ENCODE peak calls at places on chromosomes 5 and 9, in five cellular contexts. G, C, H, Y and M are unnamed samples.

GRCh38 chr9:119955276-119955675 is 586.0 kb upstream of the BRINP1 start:
- DNase-seq in G (no peak), C (no peak), H (no peak), Y (no peak), M (no peak)

GRCh38 chr5:109315245-109315644 is 94.5 kb downstream of the PJA2 start:
- DNase-seq in G (no peak), C (no peak), H (no peak), Y (no peak), M (no peak)

GRCh38 chr5:117982691-117983090 is 1005.7 kb downstream of the DTWD2 start:
- DNase-seq in G (no peak), C (no peak), H (no peak), Y (no peak), M (no peak)

GRCh38 chr9:83920469-83920941 is 727 bp downstream of the KIF27 start:
- DNase-seq in G (peak), C (peak), H (no peak), Y (no peak), M (no peak)

GRCh38 chr9:21995652-21996275 is 1.2 kb downstream of the CDKN2B-AS1 start:
- DNase-seq in G (peak), C (no peak), H (no peak), Y (no peak), M (peak)

GRCh38 chr5:28557114-28557513 is 1518.7 kb upstream of the CDH9 start:
- DNase-seq in G (no peak), C (no peak), H (no peak), Y (no peak), M (no peak)

GRCh38 chr5:131212471-131213021 is 41.8 kb downstream of the LYRM7 start:
- DNase-seq in G (no peak), C (no peak), H (no peak), Y (no peak), M (no peak)

GRCh38 chr5:138663561-138663960 is 88.4 kb upstream of the HSPA9 start:
- DNase-seq in G (no peak), C (no peak), H (no peak), Y (no peak), M (no peak)

GRCh38 chr5:116842514-116842924 is 267.9 kb upstream of the SEMA6A start:
- DNase-seq in G (no peak), C (no peak), H (no peak), Y (no peak), M (no peak)

GRCh38 chr5:179170606-179171005 is 110.4 kb downstream of the ZNF354C start:
- DNase-seq in G (no peak), C (no peak), H (no peak), Y (no peak), M (no peak)

GRCh38 chr5:132022737-132023136 is 11.3 kb upstream of the ACSL6 start:
- DNase-seq in G (no peak), C (no peak), H (no peak), Y (peak), M (no peak)

GRCh38 chr9:33619666-33620404 is 95.8 kb downstream of the ANKRD18B start:
- DNase-seq in G (peak), C (peak), H (no peak), Y (peak), M (no peak)

GRCh38 chr5:79512692-79513518 is 1.0 kb downstream of the HOMER1 start:
- DNase-seq in G (peak), C (no peak), H (no peak), Y (peak), M (no peak)

GRCh38 chr9:121765021-121765950 is 113.9 kb downstream of the DAB2IP start:
- DNase-seq in G (peak), C (no peak), H (no peak), Y (peak), M (no peak)

GRCh38 chr5:79047199-79047598 is 22.3 kb downstream of the DMGDH start:
- DNase-seq in G (no peak), C (no peak), H (no peak), Y (no peak), M (no peak)

GRCh38 chr5:56409331-56410190 is 176.4 kb upstream of the ANKRD55 start:
- DNase-seq in G (peak), C (no peak), H (peak), Y (peak), M (no peak)

GRCh38 chr5:91418158-91418557 is 35.0 kb upstream of the ARRDC3 start:
- DNase-seq in G (no peak), C (no peak), H (no peak), Y (no peak), M (no peak)

GRCh38 chr9:99365233-99365980 is 143.3 kb downstream of the SEC61B start:
- DNase-seq in G (peak), C (no peak), H (no peak), Y (no peak), M (no peak)

GRCh38 chr9:105901514-105902109 is 207.3 kb downstream of the TMEM38B start:
- DNase-seq in G (peak), C (peak), H (peak), Y (peak), M (peak)

GRCh38 chr9:113579270-113580040 is 115.9 kb downstream of the RGS3 start:
- DNase-seq in G (no peak), C (no peak), H (no peak), Y (peak), M (no peak)

GRCh38 chr9:1709347-1709746 is 305.8 kb upstream of the SMARCA2 start:
- DNase-seq in G (no peak), C (no peak), H (no peak), Y (peak), M (no peak)